ENCODE peak calls at places on chromosomes 7 and 10, in five cellular contexts. U, X, Q, E and D are unnamed samples.

GRCh38 chr10:50991496-50992355 is 82.6 kb upstream of the PRKG1 start:
- DNase-seq in E (peak; percentile 74), U (peak; percentile 78), X (no peak), Q (peak; percentile 67), D (peak; percentile 28)

GRCh38 chr10:80205478-80206276 is at the start of gene ANXA11:
- DNase-seq in U (peak; percentile 73), X (peak; percentile 100), Q (peak; percentile 86), E (peak; percentile 96), D (peak; percentile 85)

GRCh38 chr10:27643296-27643695 is 102.3 kb downstream of the MKX start:
- DNase-seq in X (no peak), U (no peak), Q (no peak), E (no peak), D (peak; percentile 83)

GRCh38 chr7:149166630-149167352 is 19.5 kb downstream of the ZNF398 start:
- DNase-seq in E (no peak), Q (no peak), X (no peak), U (no peak), D (no peak)

GRCh38 chr10:91313761-91314520 is 93.5 kb downstream of the PCGF5 start:
- DNase-seq in Q (no peak), X (no peak), U (peak; percentile 67), E (no peak), D (peak; percentile 54)

GRCh38 chr7:5666361-5666760 is 115.1 kb downstream of the RNF216 start:
- DNase-seq in E (no peak), Q (no peak), X (no peak), U (no peak), D (no peak)

GRCh38 chr10:78623577-78624215 is 445.1 kb upstream of the ZMIZ1 start:
- DNase-seq in Q (no peak), E (no peak), X (peak; percentile 99), U (peak; percentile 68), D (peak; percentile 26)

GRCh38 chr7:102889836-102890235 is 23.0 kb upstream of the LRRC17 start:
- DNase-seq in Q (no peak), E (no peak), U (peak; percentile 36), X (no peak), D (peak; percentile 22)

GRCh38 chr7:24201221-24201620 is 82.8 kb upstream of the NPY start:
- DNase-seq in Q (no peak), X (no peak), E (no peak), U (no peak), D (no peak)

GRCh38 chr10:50610364-50610763 is 13.4 kb downstream of the SGMS1 start:
- DNase-seq in E (no peak), Q (peak; percentile 56), U (peak; percentile 56), X (no peak), D (no peak)

GRCh38 chr7:87404674-87405073 is 59.2 kb downstream of the CROT start:
- DNase-seq in E (no peak), Q (no peak), X (no peak), U (peak; percentile 47), D (no peak)

GRCh38 chr7:107563761-107564552 is at the start of the genes COG5 and DUS4L:
- DNase-seq in X (peak; percentile 81), U (peak; percentile 86), E (peak; percentile 95), Q (peak; percentile 85), D (peak; percentile 59)

GRCh38 chr7:63789378-63790176 is 209.1 kb upstream of the ZNF722 start:
- DNase-seq in Q (peak; percentile 22), E (no peak), U (no peak), X (peak; percentile 82), D (no peak)

GRCh38 chr7:117302396-117302795 is 20.5 kb downstream of the WNT2 start:
- DNase-seq in X (no peak), U (no peak), Q (no peak), E (no peak), D (no peak)

GRCh38 chr10:132397671-132398565 is 918 bp downstream of the PWWP2B start:
- DNase-seq in E (peak; percentile 92), X (peak; percentile 69), Q (peak; percentile 32), U (peak; percentile 45), D (peak; percentile 83)

GRCh38 chr7:81190997-81191747 is 272.3 kb upstream of the SEMA3C start:
- DNase-seq in Q (no peak), U (peak; percentile 38), E (no peak), X (peak; percentile 59), D (peak; percentile 45)

GRCh38 chr7:151954866-151955820 is 1.1 kb upstream of the GALNTL5 start:
- DNase-seq in U (peak; percentile 63), Q (peak; percentile 59), X (no peak), E (no peak), D (no peak)

GRCh38 chr7:1909476-1909875 is 239.4 kb downstream of the ELFN1 start:
- DNase-seq in X (no peak), U (no peak), E (no peak), Q (no peak), D (no peak)

GRCh38 chr7:51026341-51026740 is 243.6 kb upstream of the GRB10 start:
- DNase-seq in X (no peak), E (no peak), Q (no peak), U (no peak), D (no peak)

GRCh38 chr7:99741438-99741795 is 6.4 kb upstream of the CYP3A7 start:
- DNase-seq in E (no peak), U (no peak), X (no peak), Q (no peak), D (no peak)

GRCh38 chr7:98217623-98218582 is 6.7 kb downstream of the BHLHA15 start:
- DNase-seq in E (peak; percentile 78), X (no peak), U (no peak), Q (peak; percentile 10), D (no peak)

GRCh38 chr7:2269468-2270460 is 27.7 kb downstream of the NUDT1 start:
- DNase-seq in U (no peak), E (no peak), X (peak; percentile 4), Q (no peak), D (no peak)

GRCh38 chr10:126684171-126684745 is 13.8 kb upstream of the C10orf90 start:
- DNase-seq in E (no peak), U (no peak), Q (no peak), X (peak; percentile 83), D (no peak)

GRCh38 chr7:92503767-92504166 is 24.6 kb downstream of the PEX1 start:
- DNase-seq in X (no peak), Q (no peak), E (no peak), U (no peak), D (no peak)
- H3K4me3 ChIP-seq in X (no peak overlapping the region), Q (no peak overlapping the region), E (no peak overlapping the region), U (no peak overlapping the region), D (no peak overlapping the region)

GRCh38 chr7:144820557-144820956 is 15.3 kb downstream of the TPK1 start:
- DNase-seq in E (no peak), Q (no peak), X (no peak), U (no peak), D (no peak)

GRCh38 chr7:144818516-144818915 is 17.3 kb downstream of the TPK1 start:
- DNase-seq in X (no peak), E (no peak), Q (no peak), U (peak; percentile 26), D (no peak)

GRCh38 chr7:144819566-144819965 is 16.3 kb downstream of the TPK1 start:
- DNase-seq in Q (no peak), U (no peak), X (peak; percentile 33), E (no peak), D (no peak)

GRCh38 chr7:144814326-144814725 is 21.5 kb downstream of the TPK1 start:
- DNase-seq in E (no peak), U (no peak), Q (no peak), X (no peak), D (no peak)

GRCh38 chr7:144817001-144817400 is 18.9 kb downstream of the TPK1 start:
- DNase-seq in E (no peak), X (no peak), Q (no peak), U (no peak), D (no peak)
- H3K4me3 ChIP-seq in E (no peak overlapping the region), X (no peak overlapping the region), Q (no peak overlapping the region), U (no peak overlapping the region), D (no peak overlapping the region)

DNA sequence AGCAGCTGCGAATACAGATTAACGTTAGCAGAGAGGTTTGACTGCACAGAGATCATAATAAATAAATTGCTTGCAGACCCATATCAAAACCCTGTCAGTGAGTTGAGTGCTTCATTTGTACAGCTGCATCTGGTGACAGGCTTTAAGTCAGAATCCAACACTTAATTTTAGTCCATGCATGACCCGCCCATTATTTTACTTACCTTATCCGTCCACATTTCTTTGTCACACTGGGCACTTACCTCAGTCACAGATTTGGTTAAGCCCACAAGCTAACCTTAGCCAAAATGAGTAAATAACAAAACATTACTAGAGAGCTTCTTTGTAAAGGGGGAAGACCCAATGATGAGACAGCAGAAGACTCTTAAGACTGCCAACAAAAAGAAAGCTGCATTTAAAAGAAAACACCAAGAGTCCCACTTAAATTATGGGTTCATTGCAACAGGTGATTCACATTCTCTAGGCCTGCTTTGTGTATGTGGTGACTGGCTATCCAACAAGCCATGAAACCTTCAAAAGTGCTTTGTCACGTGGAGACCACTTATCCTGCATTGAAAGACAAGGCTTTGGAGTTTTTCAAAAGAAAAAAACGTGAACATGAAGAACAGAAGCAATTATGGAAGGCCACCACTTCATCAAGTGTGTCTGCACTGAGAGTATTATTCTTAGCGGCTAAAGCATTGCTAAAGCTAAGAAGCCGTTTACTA is 32.2 kb downstream of the PHTF2 start:
- DNase-seq in Q (no peak), E (no peak), X (no peak), U (no peak), D (no peak)
- H3K4me3 ChIP-seq in Q (no peak overlapping the region), E (no peak overlapping the region), X (no peak overlapping the region), U (no peak overlapping the region), D (no peak overlapping the region)

GRCh38 chr10:88852327-88852726 is 683 bp upstream of the ANKRD22 start:
- DNase-seq in E (no peak), U (no peak), Q (no peak), X (no peak), D (no peak)

GRCh38 chr10:88849224-88849623 is 2.4 kb downstream of the ANKRD22 start:
- DNase-seq in Q (no peak), U (peak; percentile 32), E (no peak), X (no peak), D (no peak)

GRCh38 chr10:88850712-88851111 is 932 bp downstream of the ANKRD22 start:
- DNase-seq in E (no peak), X (no peak), Q (no peak), U (no peak), D (no peak)

GRCh38 chr10:88851706-88852105 is at the start of gene ANKRD22:
- DNase-seq in U (peak; percentile 89), X (peak; percentile 95), E (no peak), Q (no peak), D (peak; percentile 37)

DNA sequence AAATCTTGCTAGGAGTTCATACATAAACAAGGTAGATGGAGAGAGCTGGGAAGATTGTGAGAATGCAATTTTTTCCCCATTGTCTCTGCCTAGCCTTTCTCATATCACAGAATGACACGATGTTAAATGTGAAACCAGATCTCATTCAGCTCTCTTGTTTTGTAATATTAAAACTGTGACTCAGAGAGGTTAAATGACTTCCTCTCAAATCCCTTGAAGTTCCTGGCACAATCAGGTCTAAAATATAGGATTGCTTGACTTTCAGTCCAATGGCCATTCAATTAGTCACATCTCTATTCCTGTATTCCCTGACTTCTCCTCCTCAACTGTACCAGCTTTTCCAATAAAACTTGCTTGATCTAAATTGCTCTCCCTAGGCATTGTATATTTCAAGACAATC is 3.1 kb downstream of the ANKRD22 start:
- DNase-seq in X (peak; percentile 81), Q (no peak), E (no peak), U (peak; percentile 61), D (no peak)
- H3K4me3 ChIP-seq in X (peak overlapping the region; percentile 42), Q (no peak overlapping the region), E (no peak overlapping the region), U (no peak overlapping the region), D (no peak overlapping the region)

DNA sequence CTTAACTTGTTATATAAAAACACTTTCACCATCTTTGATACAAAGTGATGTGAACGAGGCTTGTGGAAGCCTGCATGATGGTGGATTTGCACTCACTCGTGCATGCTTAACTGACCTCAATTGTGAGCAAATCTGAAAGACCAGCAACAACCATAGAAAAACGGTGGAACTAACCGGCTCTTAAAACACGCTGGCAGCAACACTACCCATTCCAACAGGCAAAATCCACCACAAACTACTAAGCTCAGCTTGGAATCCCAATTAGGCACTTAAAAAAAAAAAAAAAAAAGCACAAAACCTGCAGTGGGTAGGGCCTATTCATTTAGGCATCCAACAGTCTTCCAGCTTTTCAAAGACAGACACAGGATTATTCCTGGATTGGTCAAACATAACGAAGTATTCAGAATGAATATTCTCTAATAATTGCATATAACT is 1.8 kb downstream of the GDI2 start:
- DNase-seq in X (peak; percentile 40), U (peak; percentile 52), E (no peak), Q (no peak), D (no peak)
- H3K4me3 ChIP-seq in X (peak overlapping the region; percentile 96), U (peak overlapping the region; percentile 90), E (peak overlapping the region; percentile 86), Q (peak overlapping the region; percentile 96), D (peak overlapping the region; percentile 99)